ENCODE peak calls at places on chromosome 22, in eight cellular contexts. W, R, E, V, U, S, L and H are unnamed samples.

GRCh38 chr22:41898645-41899044 is 16.2 kb downstream of the SHISA8 start:
- DNase-seq in W (no peak), R (no peak), E (no peak), V (no peak), U (no peak), S (no peak), L (no peak), H (no peak)

GRCh38 chr22:33347002-33347401 is 288.8 kb upstream of the SYN3 start:
- DNase-seq in W (no peak), R (no peak), E (no peak), V (no peak), U (no peak), S (no peak), L (no peak), H (no peak)

GRCh38 chr22:43901976-43902643 is 10.3 kb upstream of the PNPLA5 start:
- DNase-seq in W (no peak), R (no peak), E (no peak), V (peak), U (peak), S (no peak), L (peak), H (no peak)

GRCh38 chr22:36413022-36413770 is 25.4 kb upstream of the MYH9 start:
- DNase-seq in W (no peak), R (no peak), E (no peak), V (no peak), U (no peak), S (no peak), L (no peak), H (no peak)

GRCh38 chr22:27314276-27314807 is 487.2 kb downstream of the MN1 start:
- DNase-seq in W (no peak), R (no peak), E (no peak), V (no peak), U (no peak), S (no peak), L (no peak), H (no peak)

GRCh38 chr22:20946080-20946986 is 20.7 kb upstream of the AIFM3 start:
- DNase-seq in W (no peak), R (no peak), E (no peak), V (no peak), U (peak), S (no peak), L (no peak), H (no peak)

GRCh38 chr22:49347376-49347775 is 480.3 kb downstream of the BRD1 start:
- DNase-seq in W (peak), R (no peak), E (no peak), V (no peak), U (no peak), S (no peak), L (no peak), H (no peak)

GRCh38 chr22:39234157-39234793 is 10.5 kb downstream of the PDGFB start:
- DNase-seq in W (no peak), R (peak), E (no peak), V (no peak), U (no peak), S (no peak), L (no peak), H (no peak)

GRCh38 chr22:49492756-49493251 is 334.9 kb downstream of the BRD1 start:
- DNase-seq in W (no peak), R (no peak), E (no peak), V (no peak), U (no peak), S (no peak), L (no peak), H (no peak)

DNA sequence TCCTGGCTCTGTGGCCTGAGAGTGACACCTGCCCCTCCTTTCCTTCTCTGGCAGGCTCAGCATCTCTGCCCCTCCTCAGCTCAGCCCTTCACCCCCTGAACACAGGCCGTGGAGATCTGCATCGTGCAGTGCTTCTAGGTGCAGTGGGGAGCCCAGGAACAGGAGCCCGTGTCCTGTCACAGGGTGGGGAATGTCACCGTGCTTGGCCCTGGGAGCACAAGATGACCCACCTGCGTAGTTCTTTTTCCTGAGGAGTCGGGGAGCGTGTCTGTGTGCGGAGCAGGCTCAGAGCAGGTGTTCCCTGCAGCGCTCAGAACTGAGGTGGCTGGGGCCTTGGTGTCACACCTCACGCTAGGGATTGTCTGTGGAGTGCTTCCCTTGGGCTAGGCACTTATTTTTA is 10.6 kb downstream of the TBC1D22A start:
- DNase-seq in W (no peak), R (no peak), E (no peak), V (no peak), U (no peak), S (no peak), L (no peak), H (no peak)
- H3K4me3 ChIP-seq in W (no peak), R (no peak), E (no peak), V (no peak), U (no peak), S (no peak), L (no peak), H (no peak)

GRCh38 chr22:29799217-29799680 is 32.1 kb downstream of the UQCR10 start:
- DNase-seq in W (peak), R (peak), E (peak), V (peak), U (peak), S (peak), L (peak), H (peak)
- TF ChIP-seq CTCF in W (no peak), R (no peak), E (no peak), V (peak), U (peak), S (no peak), L (no peak), H (no peak)

GRCh38 chr22:29977107-29977506 is 94.1 kb downstream of the MTMR3 start:
- DNase-seq in W (no peak), R (no peak), E (no peak), V (no peak), U (no peak), S (no peak), L (no peak), H (no peak)

GRCh38 chr22:29983296-29983917 is 96.9 kb upstream of the HORMAD2 start:
- DNase-seq in W (no peak), R (no peak), E (no peak), V (no peak), U (no peak), S (no peak), L (no peak), H (no peak)

GRCh38 chr22:29975494-29975893 is 92.5 kb downstream of the MTMR3 start:
- DNase-seq in W (no peak), R (no peak), E (no peak), V (no peak), U (no peak), S (no peak), L (no peak), H (no peak)

DNA sequence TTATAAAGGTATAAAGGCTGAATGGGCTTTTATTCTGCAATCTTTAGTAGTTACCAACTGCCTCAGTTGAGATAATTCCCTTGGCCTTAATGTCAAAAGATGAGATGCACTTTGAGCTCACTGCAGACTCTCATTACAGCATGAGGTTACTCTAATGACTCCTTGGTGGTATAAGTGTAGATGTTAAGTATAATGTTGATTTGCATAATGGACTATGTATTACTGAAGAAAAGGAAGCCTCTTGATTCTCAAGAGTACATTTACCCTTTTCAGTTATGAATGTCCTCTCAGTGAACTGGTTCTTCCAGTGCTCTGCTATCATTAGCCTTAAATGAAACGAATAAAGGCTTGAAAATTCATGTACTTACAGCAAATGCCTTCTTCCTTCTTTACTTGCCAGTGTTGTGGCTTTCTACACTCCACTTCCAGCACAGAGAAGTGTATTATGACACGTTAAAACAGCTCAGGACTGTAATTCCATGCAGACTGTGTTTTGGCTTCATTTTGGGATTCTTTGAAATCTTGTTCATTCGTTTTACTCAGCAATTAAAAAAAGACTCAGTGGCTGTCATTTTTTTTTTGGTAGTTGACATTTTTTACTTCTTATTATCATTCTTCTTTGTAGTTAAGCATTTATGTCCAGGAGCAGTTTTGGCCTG is 96.8 kb downstream of the MTMR3 start:
- DNase-seq in W (no peak), R (no peak), E (no peak), V (no peak), U (no peak), S (no peak), L (no peak), H (no peak)
- H3K4me3 ChIP-seq in W (no peak), R (no peak), E (no peak), V (no peak), U (no peak), S (no peak), L (no peak), H (no peak)

GRCh38 chr22:24515025-24515338 is 19.9 kb downstream of the UPB1 start:
- DNase-seq in W (no peak), R (no peak), E (no peak), V (no peak), U (no peak), S (no peak), L (no peak), H (no peak)
- TF ChIP-seq CTCF in W (no peak), R (no peak), E (no peak), V (no peak), U (no peak), S (no peak), L (no peak), H (no peak)